ENCODE peak calls at places on chromosome 3, in seven cellular contexts. T, F, H, U, M, A and R are unnamed samples.

GRCh38 chr3:4827767-4828166 is 151.5 kb upstream of the BHLHE40 start:
- DNase-seq in T (no peak), F (no peak), H (no peak), U (no peak), M (no peak), A (no peak), R (no peak)

GRCh38 chr3:141998674-141999290 is 122.3 kb downstream of the ATP1B3 start:
- DNase-seq in T (no peak), F (no peak), H (no peak), U (peak), M (peak), A (no peak), R (no peak)

GRCh38 chr3:182412066-182412465 is 381.2 kb upstream of the ATP11B start:
- DNase-seq in T (no peak), F (no peak), H (no peak), U (no peak), M (peak), A (no peak), R (peak)

GRCh38 chr3:41662288-41662687 is 299.6 kb downstream of the ULK4 start:
- DNase-seq in T (no peak), F (no peak), H (no peak), U (no peak), M (peak), A (no peak), R (no peak)

GRCh38 chr3:165874663-165875489 is 37.7 kb upstream of the BCHE start:
- DNase-seq in T (no peak), F (no peak), H (peak), U (no peak), M (no peak), A (no peak), R (no peak)

GRCh38 chr3:44923634-44924033 is 49.2 kb downstream of the TGM4 start:
- DNase-seq in T (no peak), F (no peak), H (no peak), U (no peak), M (no peak), A (no peak), R (no peak)

GRCh38 chr3:149042766-149043386 is 43.5 kb downstream of the HLTF start:
- DNase-seq in T (peak), F (peak), H (no peak), U (peak), M (peak), A (no peak), R (no peak)

GRCh38 chr3:126716057-126716456 is 12.0 kb downstream of the CHCHD6 start:
- DNase-seq in T (no peak), F (no peak), H (no peak), U (no peak), M (no peak), A (no peak), R (no peak)

GRCh38 chr3:14000556-14000955 is 120.7 kb upstream of the WNT7A start:
- DNase-seq in T (no peak), F (no peak), H (no peak), U (no peak), M (peak), A (no peak), R (no peak)

GRCh38 chr3:49199244-49199899 is 28.0 kb downstream of the KLHDC8B start:
- DNase-seq in T (no peak), F (peak), H (peak), U (peak), M (no peak), A (peak), R (no peak)

GRCh38 chr3:73512095-73512494 is 112.6 kb downstream of the PDZRN3 start:
- DNase-seq in T (no peak), F (no peak), H (no peak), U (peak), M (no peak), A (no peak), R (no peak)

GRCh38 chr3:122782804-122783203 is 10.8 kb downstream of the HSPBAP1 start:
- DNase-seq in T (no peak), F (no peak), H (no peak), U (no peak), M (no peak), A (no peak), R (no peak)

GRCh38 chr3:152359385-152360248 is 90.9 kb downstream of the MBNL1 start:
- DNase-seq in T (no peak), F (no peak), H (no peak), U (no peak), M (peak), A (no peak), R (no peak)

GRCh38 chr3:28951773-28952556 is 328.9 kb upstream of the RBMS3 start:
- DNase-seq in T (no peak), F (no peak), H (no peak), U (no peak), M (peak), A (no peak), R (no peak)

GRCh38 chr3:168034152-168034928 is 61.4 kb downstream of the GOLIM4 start:
- DNase-seq in T (no peak), F (no peak), H (no peak), U (peak), M (peak), A (no peak), R (no peak)

GRCh38 chr3:53342353-53342752 is 5.0 kb downstream of the DCP1A start:
- DNase-seq in T (no peak), F (no peak), H (no peak), U (peak), M (no peak), A (no peak), R (no peak)

GRCh38 chr3:177377166-177377565 is 179.9 kb upstream of the TBL1XR1 start:
- DNase-seq in T (no peak), F (no peak), H (peak), U (no peak), M (peak), A (no peak), R (peak)

GRCh38 chr3:9168230-9168629 is 81.2 kb downstream of the SRGAP3 start:
- DNase-seq in T (no peak), F (peak), H (no peak), U (no peak), M (peak), A (no peak), R (no peak)

GRCh38 chr3:34185301-34185700 is 386.9 kb downstream of the PDCD6IP start:
- DNase-seq in T (no peak), F (no peak), H (no peak), U (no peak), M (no peak), A (no peak), R (peak)

GRCh38 chr3:184361532-184361931 is at the start of the genes CLCN2 and POLR2H:
- DNase-seq in T (no peak), F (peak), H (peak), U (peak), M (no peak), A (peak), R (peak)

GRCh38 chr3:101070260-101071121 is 77.3 kb upstream of the ABI3BP start:
- DNase-seq in T (no peak), F (peak), H (peak), U (peak), M (no peak), A (peak), R (peak)

GRCh38 chr3:150414273-150414672 is 6.2 kb downstream of the TSC22D2 start:
- DNase-seq in T (no peak), F (no peak), H (no peak), U (peak), M (no peak), A (no peak), R (peak)

GRCh38 chr3:22887664-22888291 is 315.3 kb upstream of the UBE2E2 start:
- DNase-seq in T (no peak), F (no peak), H (no peak), U (peak), M (peak), A (no peak), R (peak)

GRCh38 chr3:112958749-112959560 is 15.9 kb downstream of the CD200R1 start:
- DNase-seq in T (no peak), F (no peak), H (no peak), U (no peak), M (no peak), A (no peak), R (no peak)

GRCh38 chr3:42803800-42804112 is 534 bp downstream of the HIGD1A start:
- DNase-seq in T (no peak), F (no peak), H (peak), U (peak), M (no peak), A (no peak), R (peak)

GRCh38 chr3:181797431-181797830 is 85.7 kb downstream of the SOX2 start:
- DNase-seq in T (no peak), F (no peak), H (no peak), U (no peak), M (no peak), A (no peak), R (no peak)

GRCh38 chr3:5188419-5189405 is 1.2 kb downstream of the EDEM1 start:
- DNase-seq in T (no peak), F (peak), H (no peak), U (peak), M (peak), A (no peak), R (peak)

GRCh38 chr3:49465269-49466034 is 4.6 kb upstream of the DAG1 start:
- DNase-seq in T (no peak), F (peak), H (no peak), U (peak), M (no peak), A (no peak), R (peak)

GRCh38 chr3:72782521-72782920 is 65.7 kb downstream of the SHQ1 start:
- DNase-seq in T (no peak), F (no peak), H (no peak), U (no peak), M (no peak), A (no peak), R (no peak)

GRCh38 chr3:134817297-134817696 is 22.2 kb downstream of the EPHB1 start:
- DNase-seq in T (no peak), F (no peak), H (no peak), U (no peak), M (no peak), A (no peak), R (no peak)
- TF ChIP-seq CTCF in T (no peak), F (no peak), H (no peak), U (no peak), M (no peak), A (no peak), R (no peak)

DNA sequence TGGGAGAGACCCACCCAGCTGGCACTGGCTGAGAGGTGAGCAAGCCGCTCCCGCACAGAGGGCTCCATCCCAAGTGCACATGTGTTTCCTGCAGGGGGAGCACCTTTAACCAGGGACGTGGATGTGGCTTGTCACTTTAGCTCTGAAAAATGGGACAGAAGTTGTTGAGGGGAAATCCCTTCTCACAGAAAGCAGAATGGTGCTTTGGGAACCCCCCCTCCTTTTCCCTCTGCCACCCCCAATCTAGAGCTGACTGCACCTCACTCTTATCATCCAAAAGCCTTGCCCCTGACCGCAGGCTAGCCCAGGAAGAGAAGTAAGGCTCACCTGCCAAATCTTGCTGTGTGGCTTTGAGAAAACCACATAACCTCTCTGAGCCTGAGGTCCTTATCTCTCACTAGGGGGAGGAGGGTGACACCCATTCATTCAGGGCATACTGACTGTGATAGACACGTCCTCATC is 77.9 kb downstream of the RPN1 start:
- DNase-seq in T (no peak), F (peak), H (no peak), U (no peak), M (no peak), A (no peak), R (peak)
- TF ChIP-seq CTCF in T (peak), F (peak), H (peak), U (peak), M (peak), A (no peak), R (peak)

DNA sequence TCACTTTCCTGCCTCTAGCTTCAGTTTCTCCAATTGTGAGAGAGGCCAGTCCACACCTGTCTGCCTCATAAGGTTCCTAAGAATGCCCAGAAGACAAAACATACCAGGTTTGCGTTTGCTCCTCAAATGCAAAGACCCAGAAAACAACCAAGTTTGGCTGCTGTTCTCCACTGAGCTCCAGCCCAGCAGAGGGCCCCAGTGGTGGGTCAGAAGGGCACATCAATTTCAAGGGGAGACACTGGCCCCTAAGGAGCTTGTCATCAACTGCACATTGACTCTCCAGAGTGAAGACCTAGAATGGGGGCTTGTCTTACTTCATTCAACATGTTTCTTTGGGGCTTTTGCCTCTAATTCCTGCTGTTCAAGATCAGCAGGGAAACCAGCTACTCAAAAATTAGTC is 127.9 kb upstream of the SLC6A11 start:
- DNase-seq in T (no peak), F (no peak), H (no peak), U (no peak), M (no peak), A (no peak), R (no peak)
- TF ChIP-seq CTCF in T (no peak), F (no peak), H (no peak), U (no peak), M (no peak), A (no peak), R (no peak)

GRCh38 chr3:12286927-12287726 is 1.7 kb upstream of the PPARG start:
- DNase-seq in T (no peak), F (no peak), H (peak), U (peak), M (no peak), A (peak), R (peak)
- TF ChIP-seq CTCF in T (peak), F (no peak), H (peak), U (no peak), M (peak), A (no peak), R (no peak)